ENCODE peak calls at places on chromosome 1, in five cellular contexts. D, E, G, O and B are unnamed samples.

GRCh38 chr1:46495778-46496177 is 6.1 kb downstream of the DMBX1 start:
- DNase-seq in D (no peak), E (no peak), G (no peak), O (no peak), B (no peak)

GRCh38 chr1:93989601-93990000 is 80.4 kb upstream of the GCLM start:
- DNase-seq in D (no peak), E (no peak), G (no peak), O (no peak), B (no peak)

GRCh38 chr1:21496886-21497285 is 12.3 kb upstream of the ALPL start:
- DNase-seq in D (no peak), E (no peak), G (no peak), O (no peak), B (no peak)

GRCh38 chr1:201212056-201212455 is 21.4 kb downstream of the IGFN1 start:
- DNase-seq in D (no peak), E (no peak), G (no peak), O (no peak), B (no peak)

GRCh38 chr1:151728151-151728711 is 6.9 kb downstream of the RIIAD1 start:
- DNase-seq in D (no peak), E (peak), G (no peak), O (no peak), B (no peak)

GRCh38 chr1:178702141-178702540 is 22.9 kb upstream of the RALGPS2 start:
- DNase-seq in D (no peak), E (peak), G (no peak), O (no peak), B (no peak)

GRCh38 chr1:204673909-204674701 is 11.4 kb downstream of the LRRN2 start:
- DNase-seq in D (peak), E (no peak), G (peak), O (no peak), B (no peak)

GRCh38 chr1:224528900-224529299 is 87.2 kb upstream of the CNIH3 start:
- DNase-seq in D (no peak), E (peak), G (peak), O (no peak), B (no peak)

GRCh38 chr1:226653311-226653921 is 85.7 kb downstream of the ITPKB start:
- DNase-seq in D (no peak), E (no peak), G (no peak), O (no peak), B (peak)

GRCh38 chr1:213987876-213988638 is at the start of gene PROX1:
- DNase-seq in D (peak), E (peak), G (peak), O (no peak), B (no peak)

GRCh38 chr1:22862752-22863151 is 109.9 kb downstream of the LACTBL1 start:
- DNase-seq in D (no peak), E (no peak), G (no peak), O (no peak), B (no peak)

GRCh38 chr1:16984717-16985116 is 4.3 kb upstream of the MFAP2 start:
- DNase-seq in D (no peak), E (peak), G (no peak), O (no peak), B (no peak)

GRCh38 chr1:16430598-16430997 is 6.6 kb downstream of the SPATA21 start:
- DNase-seq in D (no peak), E (peak), G (no peak), O (no peak), B (no peak)

GRCh38 chr1:234413485-234413884 is 40.2 kb downstream of the COA6 start:
- DNase-seq in D (no peak), E (no peak), G (no peak), O (no peak), B (no peak)

GRCh38 chr1:117077267-117077666 is 17.1 kb downstream of the TTF2 start:
- DNase-seq in D (no peak), E (peak), G (no peak), O (no peak), B (no peak)

GRCh38 chr1:224357626-224358124 is 996 bp downstream of the CNIH4 start:
- DNase-seq in D (no peak), E (peak), G (no peak), O (no peak), B (no peak)

GRCh38 chr1:213389061-213389581 is 338.1 kb downstream of the RPS6KC1 start:
- DNase-seq in D (no peak), E (no peak), G (no peak), O (no peak), B (no peak)

GRCh38 chr1:30942326-30942978 is 33.9 kb upstream of the SDC3 start:
- DNase-seq in D (peak), E (peak), G (no peak), O (no peak), B (no peak)

GRCh38 chr1:245488346-245489110 is 333.7 kb downstream of the KIF26B start:
- DNase-seq in D (no peak), E (no peak), G (no peak), O (no peak), B (no peak)

GRCh38 chr1:7992885-7993284 is 31.4 kb downstream of the PARK7 start:
- DNase-seq in D (no peak), E (no peak), G (no peak), O (no peak), B (no peak)

GRCh38 chr1:208112380-208112779 is 131.8 kb downstream of the PLXNA2 start:
- DNase-seq in D (no peak), E (no peak), G (no peak), O (no peak), B (no peak)

GRCh38 chr1:44422161-44422560 is 17.1 kb downstream of the RNF220 start:
- DNase-seq in D (no peak), E (no peak), G (no peak), O (no peak), B (no peak)

GRCh38 chr1:20329793-20330542 is 39.3 kb downstream of the VWA5B1 start:
- DNase-seq in D (no peak), E (no peak), G (no peak), O (no peak), B (no peak)

GRCh38 chr1:211822677-211823426 is 7.7 kb downstream of the LPGAT1 start:
- DNase-seq in D (no peak), E (no peak), G (no peak), O (no peak), B (no peak)

GRCh38 chr1:209613351-209614150 is 30.0 kb downstream of the CAMK1G start:
- DNase-seq in D (no peak), E (no peak), G (no peak), O (no peak), B (no peak)

GRCh38 chr1:72117621-72118020 is 164.7 kb downstream of the NEGR1 start:
- DNase-seq in D (no peak), E (no peak), G (no peak), O (no peak), B (no peak)

GRCh38 chr1:12447849-12448312 is 170.1 kb downstream of the DHRS3 start:
- DNase-seq in D (no peak), E (peak), G (peak), O (no peak), B (no peak)